ENCODE peak calls at places on chromosome 6, in ten cellular contexts. Y is lower lobe of right lung, A is lower leg skin, O is fibroblast of lung, D is lung, X is cardiac muscle cell, H is choroid plexus epithelial cell, Z is A673, W is tibial nerve, F is GM12864. M is an unnamed sample.

GRCh38 chr6:85435872-85436271 is 14.0 kb upstream of the NT5E start:
- DNase-seq in X (no peak), F (no peak), D (no peak), W (no peak), A (no peak), O (no peak), Z (no peak), Y (no peak), H (no peak), M (no peak)

GRCh38 chr6:7148100-7148822 is 40.5 kb downstream of the RREB1 start:
- DNase-seq in W (no peak), D (no peak), A (no peak), O (peak), H (no peak), X (no peak), F (no peak), Y (no peak), Z (no peak), M (no peak)

GRCh38 chr6:41027799-41028617 is 11.0 kb downstream of the UNC5CL start:
- DNase-seq in D (peak), Z (peak), H (peak), F (no peak), A (peak), O (peak), Y (peak), X (peak), W (peak), M (peak)

GRCh38 chr6:341914-342831 is 49.4 kb upstream of the IRF4 start:
- DNase-seq in F (no peak), H (no peak), A (no peak), W (no peak), Y (no peak), Z (no peak), O (no peak), X (no peak), D (no peak), M (no peak)

GRCh38 chr6:44002071-44002590 is 125.1 kb downstream of the MRPL14 start:
- DNase-seq in F (no peak), H (no peak), D (no peak), X (peak), O (no peak), Z (peak), Y (peak), A (no peak), W (no peak), M (no peak)

GRCh38 chr6:154754152-154754551 is 20.9 kb downstream of the SCAF8 start:
- DNase-seq in Y (no peak), O (peak), F (no peak), X (peak), A (no peak), Z (no peak), D (no peak), H (no peak), W (no peak), M (peak)

GRCh38 chr6:62775427-62776022 is 435.7 kb upstream of the FKBP1C start:
- DNase-seq in Y (no peak), O (no peak), A (no peak), F (no peak), X (no peak), Z (peak), D (no peak), W (no peak), H (peak), M (peak)

GRCh38 chr6:164424489-164424888 is 884.9 kb downstream of the C6orf118 start:
- DNase-seq in O (no peak), W (no peak), Y (no peak), D (no peak), A (no peak), H (no peak), Z (no peak), F (no peak), X (no peak), M (no peak)

GRCh38 chr6:41704656-41705328 is 30.6 kb downstream of the TFEB start:
- DNase-seq in H (no peak), O (no peak), X (no peak), W (no peak), Z (no peak), F (no peak), D (no peak), Y (no peak), A (no peak), M (no peak)

GRCh38 chr6:101125380-101125971 is 244.3 kb upstream of the ASCC3 start:
- DNase-seq in X (no peak), A (no peak), H (no peak), O (no peak), Y (no peak), W (no peak), F (no peak), D (no peak), Z (no peak), M (no peak)

GRCh38 chr6:20702366-20702765 is 168.1 kb downstream of the CDKAL1 start:
- DNase-seq in H (no peak), Y (no peak), X (no peak), D (no peak), Z (no peak), O (no peak), F (no peak), W (no peak), A (no peak), M (no peak)

GRCh38 chr6:1856381-1856780 is 246.7 kb downstream of the FOXC1 start:
- DNase-seq in X (peak), W (peak), D (no peak), F (peak), Y (no peak), Z (peak), A (no peak), H (peak), O (peak), M (peak)

GRCh38 chr6:45567879-45568278 is 190.1 kb upstream of the SUPT3H start:
- DNase-seq in W (no peak), A (no peak), Z (no peak), F (no peak), Y (no peak), X (no peak), D (no peak), O (no peak), H (no peak), M (no peak)

GRCh38 chr6:142130814-142131213 is 1.9 kb upstream of the GJE1 start:
- DNase-seq in D (no peak), O (no peak), W (no peak), Z (no peak), H (no peak), A (no peak), X (no peak), F (no peak), Y (no peak), M (no peak)

GRCh38 chr6:106446287-106446885 is 85.9 kb downstream of the CRYBG1 start:
- DNase-seq in H (peak), X (peak), F (no peak), W (no peak), D (no peak), Y (no peak), A (no peak), Z (peak), O (peak), M (peak)

GRCh38 chr6:13237318-13237717 is 91.0 kb downstream of the TBC1D7 start:
- DNase-seq in H (no peak), X (no peak), D (no peak), Y (no peak), W (no peak), O (no peak), A (no peak), Z (no peak), F (no peak), M (no peak)

GRCh38 chr6:135922746-135923145 is 71.2 kb downstream of the PDE7B start:
- DNase-seq in W (no peak), Y (no peak), H (peak), A (no peak), Z (no peak), O (peak), X (peak), D (no peak), F (no peak), M (peak)

GRCh38 chr6:14734052-14734415 is 511.8 kb upstream of the JARID2 start:
- DNase-seq in X (no peak), W (no peak), Y (no peak), O (no peak), D (no peak), F (no peak), H (no peak), A (no peak), Z (no peak), M (no peak)

GRCh38 chr6:16849280-16850210 is 88.3 kb upstream of the ATXN1 start:
- DNase-seq in D (no peak), H (peak), Z (peak), W (no peak), X (peak), O (peak), A (peak), Y (no peak), F (no peak), M (peak)

GRCh38 chr6:126804255-126805064 is 314.0 kb upstream of the RSPO3 start:
- DNase-seq in Y (no peak), H (peak), W (no peak), O (peak), A (peak), Z (peak), X (peak), F (peak), D (no peak), M (peak)

GRCh38 chr6:159540152-159540551 is 152.9 kb downstream of the SOD2 start:
- DNase-seq in Y (no peak), W (no peak), Z (peak), H (no peak), D (no peak), A (no peak), O (no peak), F (no peak), X (no peak), M (no peak)

GRCh38 chr6:52975580-52975979 is 19.5 kb downstream of the GSTA4 start:
- DNase-seq in W (no peak), D (no peak), A (no peak), O (peak), X (peak), F (no peak), Y (no peak), Z (peak), H (peak), M (peak)

GRCh38 chr6:138945354-138945753 is 42.7 kb downstream of the REPS1 start:
- DNase-seq in H (no peak), O (no peak), F (no peak), W (no peak), X (no peak), A (no peak), D (no peak), Y (no peak), Z (peak), M (no peak)
- TF ChIP-seq CTCF in H (peak), O (peak), F (peak), W (no peak), X (peak), A (no peak), D (no peak), Y (no peak), Z (peak), M (peak)

DNA sequence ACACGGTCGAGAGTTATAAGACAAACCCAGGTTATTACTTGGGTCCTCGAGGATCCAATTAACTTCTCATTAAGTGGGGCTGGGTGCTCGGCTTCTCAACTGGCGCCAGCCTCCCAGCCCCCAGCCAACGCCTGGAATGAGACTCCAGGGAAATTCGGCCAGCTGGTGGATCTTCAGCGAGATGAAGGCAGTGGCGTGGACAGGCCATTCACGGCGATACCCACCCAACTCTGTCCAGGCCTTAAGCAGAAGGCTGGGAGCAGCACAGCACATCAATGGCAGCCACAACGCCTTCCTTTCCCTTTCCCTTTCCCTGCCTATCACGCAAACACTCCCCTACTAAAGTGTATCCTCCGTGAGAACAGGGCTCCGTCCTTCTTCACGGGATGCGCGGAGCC is 852 bp downstream of the METTL24 start:
- DNase-seq in Z (peak), X (no peak), Y (no peak), F (no peak), A (no peak), H (no peak), D (no peak), W (no peak), O (peak), M (no peak)
- H3K4me3 ChIP-seq in Z (peak), X (peak), Y (peak), F (no peak), A (peak), H (peak), D (peak), W (peak), O (peak), M (peak)

GRCh38 chr6:118812972-118813371 is 81.0 kb upstream of the ASF1A start:
- DNase-seq in W (no peak), Z (no peak), O (peak), D (no peak), Y (no peak), H (no peak), F (no peak), A (no peak), X (no peak), M (no peak)

GRCh38 chr6:118810420-118811027 is 83.4 kb upstream of the ASF1A start:
- DNase-seq in Z (no peak), F (peak), W (no peak), D (no peak), H (no peak), Y (peak), A (peak), X (no peak), O (no peak), M (no peak)

GRCh38 chr6:118813795-118814194 is 80.2 kb upstream of the ASF1A start:
- DNase-seq in D (no peak), Z (no peak), A (no peak), O (peak), W (no peak), X (peak), F (no peak), Y (no peak), H (peak), M (peak)

GRCh38 chr6:118804091-118804490 is 89.9 kb upstream of the ASF1A start:
- DNase-seq in F (no peak), H (no peak), X (no peak), Y (no peak), O (no peak), W (no peak), D (no peak), A (no peak), Z (no peak), M (no peak)

GRCh38 chr6:118808794-118809668 is 84.9 kb upstream of the ASF1A start:
- DNase-seq in F (peak), Z (no peak), D (no peak), H (no peak), O (no peak), X (peak), A (no peak), W (no peak), Y (peak), M (no peak)
- TF ChIP-seq CTCF in F (peak), Z (no peak), D (no peak), H (no peak), O (no peak), X (no peak), A (no peak), W (no peak), Y (peak), M (no peak)

DNA sequence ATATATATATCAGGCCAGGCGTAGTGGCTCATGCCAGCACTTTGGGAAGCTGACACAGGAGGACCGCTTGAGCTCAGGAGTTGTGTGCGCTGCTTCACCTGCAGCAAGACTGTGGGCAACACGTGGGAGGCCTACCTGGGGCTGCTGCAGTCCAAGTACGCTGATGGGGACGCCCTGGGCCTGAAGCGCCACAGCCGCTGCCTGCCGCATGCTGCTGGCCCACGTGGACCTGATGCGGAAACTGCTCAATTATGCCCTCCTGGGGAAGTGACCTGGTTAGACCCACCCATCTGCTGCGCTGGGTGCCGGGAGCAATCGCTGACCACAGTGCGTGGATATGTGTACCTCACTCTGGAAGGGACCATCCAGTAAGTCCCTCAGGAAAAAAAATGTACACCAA is 1.8 kb upstream of the PSORS1C2 start:
- DNase-seq in Z (no peak), W (no peak), F (no peak), D (no peak), A (no peak), X (no peak), H (no peak), Y (no peak), O (no peak), M (no peak)
- H3K4me3 ChIP-seq in Z (no peak), W (no peak), F (no peak), D (no peak), A (no peak), X (no peak), H (no peak), Y (no peak), O (no peak), M (no peak)

GRCh38 chr6:27472617-27473400 is at the start of gene ZNF184:
- DNase-seq in Z (peak), Y (peak), H (peak), X (peak), A (peak), D (peak), F (peak), W (peak), O (peak), M (peak)
- TF ChIP-seq CTCF in Z (no peak), Y (no peak), H (peak), X (peak), A (no peak), D (no peak), F (no peak), W (no peak), O (no peak), M (no peak)

DNA sequence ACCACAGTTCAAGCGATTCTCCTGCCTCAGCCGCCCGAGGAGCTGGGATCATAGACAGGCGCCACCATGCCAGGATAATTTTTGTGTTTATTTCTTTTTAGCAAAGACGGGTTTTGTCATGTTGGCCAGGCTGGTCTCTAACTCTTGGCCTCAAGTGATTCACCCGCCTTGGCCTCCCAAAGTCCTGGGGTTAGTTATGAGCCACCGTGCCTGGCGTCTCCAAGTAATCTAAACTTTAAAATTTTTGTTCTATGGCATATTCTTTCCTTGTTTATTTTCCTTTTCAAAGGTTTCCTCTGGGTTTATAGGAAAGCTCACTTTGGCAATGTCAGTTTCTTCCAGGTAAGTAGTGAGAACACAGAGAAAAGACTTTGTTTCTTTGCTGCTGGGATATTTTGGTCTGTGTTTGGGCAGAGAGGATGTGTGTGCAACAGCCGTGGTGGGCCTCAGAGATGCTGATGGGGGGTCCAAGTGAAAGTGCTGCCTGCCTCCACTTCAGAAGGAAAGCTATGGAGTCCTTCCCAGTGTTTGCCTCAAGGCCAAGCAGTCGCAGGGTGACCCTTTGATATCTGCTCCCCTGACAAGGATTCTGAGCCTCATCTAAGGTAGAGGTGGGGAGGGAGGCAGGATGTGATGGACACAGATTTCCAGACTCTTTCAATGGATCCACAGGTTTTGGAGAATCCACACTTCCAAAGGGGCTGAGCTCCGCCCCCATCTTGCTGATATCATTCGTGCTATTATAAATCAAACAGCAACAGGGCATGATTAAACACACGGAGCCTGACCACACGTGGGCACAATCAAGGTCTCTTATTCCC is 2.3 kb downstream of the LRP11 start:
- DNase-seq in A (no peak), F (no peak), W (no peak), Y (no peak), O (no peak), H (no peak), D (no peak), X (no peak), Z (no peak), M (no peak)
- H3K4me3 ChIP-seq in A (no peak), F (no peak), W (no peak), Y (peak), O (peak), H (peak), D (no peak), X (no peak), Z (peak), M (peak)

GRCh38 chr6:38341501-38341900 is 298.2 kb downstream of the BTBD9 start:
- DNase-seq in A (no peak), F (no peak), Z (no peak), W (no peak), Y (no peak), X (no peak), H (no peak), O (no peak), D (no peak), M (no peak)

GRCh38 chr6:38339914-38340313 is 299.8 kb downstream of the BTBD9 start:
- DNase-seq in H (no peak), Z (no peak), A (no peak), O (no peak), X (no peak), F (no peak), D (no peak), W (no peak), Y (no peak), M (no peak)

GRCh38 chr6:38336922-38337321 is 302.8 kb downstream of the BTBD9 start:
- DNase-seq in D (no peak), F (no peak), H (no peak), X (no peak), O (no peak), W (no peak), A (no peak), Y (no peak), Z (no peak), M (peak)

GRCh38 chr6:38337819-38338465 is 301.8 kb downstream of the BTBD9 start:
- DNase-seq in X (peak), Y (no peak), A (no peak), W (no peak), F (no peak), Z (peak), H (peak), O (peak), D (no peak), M (peak)
- TF ChIP-seq CTCF in X (peak), Y (no peak), A (no peak), W (no peak), F (no peak), Z (no peak), H (peak), O (peak), D (no peak), M (peak)

M was measured in fibroblast of villous mesenchyme.